ENCODE peak calls at places on chromosomes 13 and 19, in seven cellular contexts. V is GM12878, H is PC-3, P is GM23338, S is keratinocyte, G is A549, K is IMR-90. Z is an unnamed sample.

GRCh38 chr13:38398810-38399493 is 49.3 kb downstream of the UFM1 start:
- DNase-seq in G (no peak), P (no peak), H (peak; percentile 8), V (no peak), S (no peak), K (peak; percentile 39), Z (no peak)

GRCh38 chr13:69331245-69331644 is 776.4 kb upstream of the ATXN8OS start:
- DNase-seq in K (no peak), G (no peak), H (no peak), P (no peak), S (no peak), V (no peak), Z (no peak)

GRCh38 chr19:15185188-15185587 is 15.6 kb downstream of the NOTCH3 start:
- DNase-seq in S (no peak), H (no peak), P (no peak), G (no peak), K (no peak), V (no peak), Z (no peak)

GRCh38 chr19:37654118-37654517 is 1.1 kb downstream of the ZFP30 start:
- DNase-seq in P (no peak), S (no peak), G (no peak), V (no peak), H (no peak), K (no peak), Z (no peak)

GRCh38 chr13:32068255-32068654 is 36.7 kb downstream of the FRY start:
- DNase-seq in P (no peak), V (no peak), K (no peak), H (peak; percentile 7), G (no peak), S (no peak), Z (no peak)

GRCh38 chr13:95100525-95101121 is 200.6 kb downstream of the ABCC4 start:
- DNase-seq in S (no peak), H (peak; percentile 97), V (peak; percentile 21), K (peak; percentile 77), G (peak; percentile 98), P (no peak), Z (peak; percentile 63)

GRCh38 chr13:73090116-73090811 is 31.5 kb downstream of the KLF5 start:
- DNase-seq in V (no peak), P (peak; percentile 72), S (no peak), H (peak; percentile 95), K (peak; percentile 91), G (peak; percentile 91), Z (no peak)

GRCh38 chr19:47489072-47489914 is 5.3 kb upstream of the KPTN start:
- DNase-seq in V (no peak), K (no peak), S (no peak), G (no peak), H (no peak), P (no peak), Z (no peak)

DNA sequence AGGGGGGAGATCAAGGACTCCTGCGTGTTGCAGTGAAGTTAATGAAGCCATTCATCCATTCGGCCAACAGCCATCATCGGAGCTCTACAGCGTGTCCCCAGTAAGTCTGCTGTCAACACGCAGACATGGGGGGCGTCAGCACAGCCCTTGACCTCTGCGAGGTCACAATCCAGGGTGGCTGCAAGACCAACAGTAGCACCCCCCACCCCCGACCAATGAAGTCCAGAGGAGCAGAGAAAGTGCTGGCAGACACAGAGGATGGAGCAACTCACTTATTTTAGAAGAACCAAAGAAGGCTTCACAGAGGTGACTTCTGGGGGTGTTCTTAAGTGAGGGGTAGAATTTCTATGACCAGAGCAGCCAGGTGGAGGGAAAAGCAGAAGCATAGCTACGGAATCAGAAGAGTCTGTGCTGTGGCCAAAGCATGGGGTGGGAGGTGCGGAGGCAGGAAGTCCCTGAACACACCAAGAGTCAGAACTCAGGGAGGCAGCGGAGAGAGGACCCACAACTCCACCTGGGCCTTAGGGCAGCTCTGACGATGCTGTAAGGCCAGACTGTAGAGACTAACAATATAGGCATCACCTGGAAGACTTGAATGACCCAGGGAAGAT is 185.4 kb downstream of the FOXO1 start:
- DNase-seq in G (no peak), P (no peak), K (no peak), S (no peak), H (no peak), V (no peak), Z (no peak)
- H3K4me3 ChIP-seq in G (no peak overlapping the region), P (no peak overlapping the region), K (no peak overlapping the region), S (no peak overlapping the region), H (no peak overlapping the region), V (no peak overlapping the region), Z (no peak overlapping the region)

GRCh38 chr13:98856983-98857382 is 104.5 kb upstream of the SLC15A1 start:
- DNase-seq in P (no peak), H (no peak), S (no peak), K (no peak), G (no peak), V (no peak), Z (no peak)

GRCh38 chr13:98851276-98851675 is 98.8 kb upstream of the SLC15A1 start:
- DNase-seq in P (no peak), H (no peak), G (no peak), K (no peak), S (no peak), V (no peak), Z (no peak)

GRCh38 chr13:98858206-98858605 is 105.7 kb upstream of the SLC15A1 start:
- DNase-seq in V (no peak), P (no peak), K (no peak), G (no peak), S (no peak), H (no peak), Z (no peak)

GRCh38 chr13:98853791-98854191 is 101.3 kb upstream of the SLC15A1 start:
- DNase-seq in S (no peak), V (peak; percentile 80), K (peak; percentile 56), H (no peak), P (no peak), G (no peak), Z (no peak)

DNA sequence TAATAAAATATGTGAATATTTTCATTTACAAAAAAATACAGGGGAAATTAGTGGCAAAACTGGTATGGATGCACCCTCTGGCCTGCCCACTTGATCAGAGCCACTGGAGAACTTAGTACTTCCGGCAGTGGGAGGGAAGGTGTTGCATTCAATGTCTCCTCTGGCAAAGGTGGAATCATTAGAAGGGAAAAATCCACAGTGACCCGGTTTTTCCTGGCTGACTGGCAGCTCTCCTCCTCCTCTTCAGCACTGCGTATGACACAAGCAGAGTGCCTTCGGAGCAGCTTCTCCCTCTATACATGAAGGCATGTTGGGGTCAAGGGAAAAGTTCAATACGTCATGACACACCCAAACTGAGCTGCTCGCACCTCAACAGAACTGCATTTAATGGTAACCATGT is 102.0 kb upstream of the SLC15A1 start:
- DNase-seq in S (no peak), H (no peak), G (no peak), P (no peak), K (no peak), V (no peak), Z (no peak)
- H3K4me2 ChIP-seq in S (no peak overlapping the region), H (no peak overlapping the region), G (no peak overlapping the region), P (no peak overlapping the region), K (no peak overlapping the region), V (no peak overlapping the region), Z (no peak overlapping the region)

GRCh38 chr19:45779231-45780145 is 2.8 kb downstream of the DMPK start:
- DNase-seq in V (peak; percentile 63), P (peak; percentile 97), H (peak; percentile 86), S (no peak), G (peak; percentile 95), K (no peak), Z (peak; percentile 96)
- H3K4me1 ChIP-seq in V (peaks cover 11% of the 10 kb centered on the region), P (peaks cover 33% of the 10 kb centered on the region), H (peaks cover 49% of the 10 kb centered on the region), S (peaks cover 33% of the 10 kb centered on the region), G (peaks cover 55% of the 10 kb centered on the region), K (peaks cover 28% of the 10 kb centered on the region), Z (peaks cover 24% of the 10 kb centered on the region)

DNA sequence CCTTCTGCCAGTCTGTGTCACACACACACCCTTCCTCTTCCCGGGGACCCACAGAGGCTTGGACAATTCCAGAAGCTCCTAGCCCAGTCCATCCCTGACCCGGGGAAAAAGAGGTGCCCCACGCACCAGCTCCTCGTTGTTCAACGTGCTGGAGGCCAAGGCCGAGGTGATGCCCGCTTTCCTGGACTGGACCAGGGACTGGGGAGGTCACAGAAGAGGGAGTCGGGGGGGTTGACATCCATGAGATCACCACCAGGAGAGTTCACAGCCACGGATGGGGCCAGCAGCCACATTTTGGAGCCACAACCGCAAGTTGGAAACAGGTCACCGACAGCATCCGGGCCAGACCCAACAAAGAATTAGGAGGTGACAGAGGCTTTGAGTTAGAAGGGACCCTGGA is 39.4 kb downstream of the UNC13A start:
- DNase-seq in K (no peak), V (no peak), P (no peak), S (no peak), H (no peak), G (no peak), Z (no peak)
- H3K4me3 ChIP-seq in K (no peak overlapping the region), V (no peak overlapping the region), P (no peak overlapping the region), S (no peak overlapping the region), H (no peak overlapping the region), G (no peak overlapping the region), Z (no peak overlapping the region)

DNA sequence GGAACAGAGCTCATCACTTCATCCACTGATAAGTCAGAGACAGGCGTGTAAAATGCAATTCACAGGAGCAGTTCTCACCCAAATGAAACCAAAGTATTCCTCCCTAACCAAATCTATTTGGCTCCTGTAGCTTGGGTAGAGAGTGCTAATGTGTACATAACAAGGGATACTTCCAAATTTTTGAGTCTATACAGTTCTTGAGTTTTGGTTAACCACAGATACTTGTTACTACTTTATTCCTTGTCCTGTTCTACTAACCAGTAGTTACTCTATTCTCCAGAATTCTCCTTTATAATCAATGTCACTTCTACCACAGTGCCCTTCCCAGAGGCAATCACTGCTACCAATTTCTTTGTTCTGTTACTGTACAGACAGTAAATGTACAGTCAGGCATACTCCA is 57.3 kb downstream of the ELF1 start:
- DNase-seq in S (no peak), G (no peak), P (no peak), K (no peak), H (no peak), V (no peak), Z (no peak)
- H3K4me2 ChIP-seq in S (no peak overlapping the region), G (no peak overlapping the region), P (no peak overlapping the region), K (no peak overlapping the region), H (no peak overlapping the region), V (peak overlapping the region; percentile 71), Z (no peak overlapping the region)